ENCODE peak calls at places on chromosomes 1 and 21, in five cellular contexts. J is IMR-90, M is H1, T is A549, I is HepG2. W is an unnamed sample.

GRCh38 chr1:113940365-113941244 is 11.5 kb downstream of the HIPK1 start:
- DNase-seq in J (no peak), M (no peak), T (no peak), I (no peak), W (no peak)

GRCh38 chr21:42559326-42559725 is 45.7 kb downstream of the SLC37A1 start:
- DNase-seq in J (no peak), M (no peak), T (no peak), I (no peak), W (no peak)

GRCh38 chr1:156246762-156247459 is 945 bp downstream of the PAQR6 start:
- DNase-seq in J (no peak), M (peak), T (no peak), I (no peak), W (peak)

GRCh38 chr1:12424793-12425192 is 193.2 kb downstream of the DHRS3 start:
- DNase-seq in J (peak), M (no peak), T (no peak), I (no peak), W (no peak)

GRCh38 chr21:17775431-17776126 is 43.6 kb downstream of the C21orf91 start:
- DNase-seq in J (no peak), M (no peak), T (no peak), I (peak), W (no peak)

GRCh38 chr1:19682257-19682656 is 17.6 kb downstream of the HTR6 start:
- DNase-seq in J (peak), M (no peak), T (no peak), I (no peak), W (no peak)

GRCh38 chr1:55209247-55209646 is 5.9 kb downstream of the USP24 start:
- DNase-seq in J (no peak), M (no peak), T (no peak), I (no peak), W (peak)

GRCh38 chr1:184051485-184052193 is at the start of gene TSEN15:
- DNase-seq in J (peak), M (peak), T (peak), I (peak), W (peak)

GRCh38 chr21:15731243-15731613 is 1.4 kb downstream of the USP25 start:
- DNase-seq in J (no peak), M (no peak), T (peak), I (peak), W (peak)

GRCh38 chr21:31258073-31258472 is 86.0 kb downstream of the TIAM1 start:
- DNase-seq in J (no peak), M (no peak), T (no peak), I (no peak), W (no peak)

GRCh38 chr1:54309631-54310366 is 96.4 kb downstream of the SSBP3 start:
- DNase-seq in J (no peak), M (no peak), T (no peak), I (no peak), W (no peak)

GRCh38 chr1:83799474-83800085 is 199.4 kb downstream of the TTLL7 start:
- DNase-seq in J (no peak), M (no peak), T (no peak), I (no peak), W (no peak)

GRCh38 chr21:45021428-45022347 is 52.7 kb upstream of the ADARB1 start:
- DNase-seq in J (no peak), M (no peak), T (no peak), I (peak), W (no peak)

GRCh38 chr21:35963920-35964451 is 96.3 kb downstream of the SETD4 start:
- DNase-seq in J (peak), M (no peak), T (no peak), I (no peak), W (no peak)

GRCh38 chr1:186304982-186305949 is 69.8 kb downstream of the TPR start:
- DNase-seq in J (peak), M (no peak), T (peak), I (peak), W (peak)

GRCh38 chr1:233172201-233172600 is 123.3 kb downstream of the PCNX2 start:
- DNase-seq in J (peak), M (no peak), T (no peak), I (peak), W (peak)

GRCh38 chr1:244732846-244733450 is 80.0 kb downstream of the DESI2 start:
- DNase-seq in J (no peak), M (no peak), T (no peak), I (no peak), W (no peak)

GRCh38 chr1:164561007-164561406 is 2.0 kb downstream of the PBX1 start:
- DNase-seq in J (no peak), M (no peak), T (no peak), I (no peak), W (no peak)

GRCh38 chr1:246725191-246725590 is 982 bp downstream of the SCCPDH start:
- DNase-seq in J (no peak), M (no peak), T (peak), I (no peak), W (peak)

GRCh38 chr1:8374812-8375211 is 56.9 kb downstream of the SLC45A1 start:
- DNase-seq in J (peak), M (no peak), T (peak), I (peak), W (peak)

GRCh38 chr1:164675342-164675904 is 116.4 kb downstream of the PBX1 start:
- DNase-seq in J (peak), M (no peak), T (no peak), I (no peak), W (no peak)

GRCh38 chr1:23019851-23020625 is 770 bp downstream of the KDM1A start:
- DNase-seq in J (peak), M (no peak), T (peak), I (peak), W (peak)

GRCh38 chr1:200707116-200707515 is 31.6 kb upstream of the CAMSAP2 start:
- DNase-seq in J (no peak), M (no peak), T (no peak), I (no peak), W (no peak)

GRCh38 chr1:38018864-38019343 is 6.4 kb downstream of the UTP11 start:
- DNase-seq in J (peak), M (no peak), T (no peak), I (peak), W (no peak)

GRCh38 chr1:46809071-46809470 is 10.2 kb downstream of the CYP4B1 start:
- DNase-seq in J (no peak), M (no peak), T (no peak), I (no peak), W (no peak)

GRCh38 chr1:246782120-246782900 is 58.1 kb downstream of the SCCPDH start:
- DNase-seq in J (peak), M (no peak), T (no peak), I (peak), W (peak)

GRCh38 chr1:174874337-174875053 is 125.3 kb upstream of the CACYBP start:
- DNase-seq in J (no peak), M (no peak), T (no peak), I (no peak), W (no peak)

GRCh38 chr1:61637470-61637869 is 87.5 kb downstream of the TM2D1 start:
- DNase-seq in J (no peak), M (no peak), T (no peak), I (no peak), W (no peak)

GRCh38 chr1:61639937-61640336 is 85.0 kb downstream of the TM2D1 start:
- DNase-seq in J (no peak), M (no peak), T (no peak), I (no peak), W (no peak)

GRCh38 chr1:61636814-61637213 is 88.1 kb downstream of the TM2D1 start:
- DNase-seq in J (no peak), M (no peak), T (no peak), I (no peak), W (no peak)

GRCh38 chr1:61639218-61639617 is 85.7 kb downstream of the TM2D1 start:
- DNase-seq in J (no peak), M (no peak), T (no peak), I (no peak), W (no peak)

GRCh38 chr1:61638296-61638695 is 86.6 kb downstream of the TM2D1 start:
- DNase-seq in J (no peak), M (no peak), T (no peak), I (no peak), W (no peak)
- TF ChIP-seq MAFK in J (no peak), M (no peak), T (no peak), I (no peak), W (no peak)

GRCh38 chr1:234727018-234727757 is 117.2 kb upstream of the IRF2BP2 start:
- DNase-seq in J (peak), M (no peak), T (no peak), I (no peak), W (no peak)
- TF ChIP-seq MAFK in J (no peak), M (no peak), T (no peak), I (no peak), W (no peak)

GRCh38 chr1:60031116-60031515 is 42.5 kb downstream of the C1orf87 start:
- DNase-seq in J (no peak), M (no peak), T (no peak), I (no peak), W (no peak)
- TF ChIP-seq MAFK in J (no peak), M (no peak), T (no peak), I (no peak), W (no peak)

DNA sequence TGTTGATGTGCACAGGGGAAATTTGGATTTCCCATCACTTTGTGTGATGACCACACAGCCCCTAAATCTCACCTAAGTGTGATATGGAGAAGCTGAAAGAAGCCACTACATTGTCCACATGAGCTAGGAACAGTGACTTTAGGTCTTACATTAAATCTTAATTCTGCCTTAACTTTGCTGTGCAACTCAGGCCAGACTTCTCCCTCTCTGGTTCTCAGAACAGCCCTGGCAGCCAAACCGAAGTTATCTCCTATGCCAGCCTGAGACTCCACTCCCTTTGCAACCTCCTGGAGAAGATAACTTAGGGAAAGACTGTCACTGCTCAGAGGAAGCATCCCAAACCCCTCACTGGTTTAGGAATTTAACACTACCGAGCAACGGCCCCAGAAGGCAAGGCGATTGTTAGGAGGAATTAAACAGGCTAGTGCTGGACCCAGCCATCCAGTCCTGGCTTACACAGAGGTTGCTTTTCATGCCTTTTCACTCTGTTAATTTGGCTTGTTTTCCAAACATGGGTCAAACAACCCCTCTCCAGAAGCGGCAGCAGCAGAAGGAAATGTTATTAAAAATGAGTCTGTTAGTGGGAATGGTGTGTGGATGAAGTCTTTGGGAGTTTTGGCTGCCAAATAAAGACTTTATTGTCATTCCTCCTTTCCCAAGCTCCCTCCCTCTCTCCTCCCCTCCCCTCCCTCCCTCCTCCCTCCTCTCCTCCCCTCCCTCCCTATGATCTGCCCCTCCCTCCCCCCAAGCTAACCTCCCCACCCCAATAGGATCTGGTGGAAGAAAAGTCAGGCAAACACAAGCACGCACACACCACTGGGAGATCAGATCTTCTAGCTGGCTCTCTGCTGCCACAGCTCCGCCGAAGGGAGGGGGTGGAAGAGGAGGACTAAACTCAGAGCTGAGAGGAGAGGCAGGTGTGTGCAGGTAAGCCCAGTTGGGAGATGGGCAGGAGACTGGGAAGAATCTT is at the start of gene PRELP:
- DNase-seq in J (peak), M (no peak), T (no peak), I (no peak), W (no peak)
- TF ChIP-seq MAFK in J (no peak), M (no peak), T (no peak), I (no peak), W (no peak)

DNA sequence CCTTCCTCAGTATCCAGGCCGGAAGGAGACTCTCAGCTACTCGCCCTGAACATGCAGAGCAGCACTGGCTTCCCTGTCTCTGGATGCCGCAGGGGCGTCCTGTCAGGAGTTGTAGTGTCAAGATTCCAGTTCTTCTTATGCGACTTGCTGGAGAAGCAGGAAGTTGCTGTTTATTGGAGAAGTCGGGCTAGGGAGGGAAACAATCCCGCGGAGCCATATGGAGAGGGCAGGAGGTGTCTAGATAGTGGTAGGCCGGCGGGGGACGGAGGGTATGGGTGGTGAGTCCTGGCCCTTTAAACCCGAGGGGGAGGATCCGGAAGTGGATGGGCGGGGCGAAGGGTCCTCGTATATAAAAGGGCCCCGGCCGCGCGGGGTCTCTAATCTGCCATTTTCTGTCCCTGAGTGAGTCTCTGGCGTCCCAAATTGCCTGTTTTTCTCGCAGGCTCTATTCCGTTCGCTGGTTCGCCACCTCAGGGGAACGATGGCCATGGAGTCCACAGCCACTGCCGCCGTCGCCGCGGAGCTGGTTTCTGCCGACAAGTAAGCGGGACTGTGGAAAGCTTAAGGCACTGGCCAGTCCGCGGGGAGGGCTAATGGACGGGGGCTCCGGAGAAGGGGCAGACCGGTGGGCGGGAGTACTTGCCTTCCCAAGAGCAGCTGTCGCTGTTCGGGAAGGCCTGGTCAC is at the start of gene NASP:
- DNase-seq in J (peak), M (peak), T (peak), I (peak), W (peak)
- TF ChIP-seq MAFK in J (no peak), M (no peak), T (no peak), I (no peak), W (no peak)

DNA sequence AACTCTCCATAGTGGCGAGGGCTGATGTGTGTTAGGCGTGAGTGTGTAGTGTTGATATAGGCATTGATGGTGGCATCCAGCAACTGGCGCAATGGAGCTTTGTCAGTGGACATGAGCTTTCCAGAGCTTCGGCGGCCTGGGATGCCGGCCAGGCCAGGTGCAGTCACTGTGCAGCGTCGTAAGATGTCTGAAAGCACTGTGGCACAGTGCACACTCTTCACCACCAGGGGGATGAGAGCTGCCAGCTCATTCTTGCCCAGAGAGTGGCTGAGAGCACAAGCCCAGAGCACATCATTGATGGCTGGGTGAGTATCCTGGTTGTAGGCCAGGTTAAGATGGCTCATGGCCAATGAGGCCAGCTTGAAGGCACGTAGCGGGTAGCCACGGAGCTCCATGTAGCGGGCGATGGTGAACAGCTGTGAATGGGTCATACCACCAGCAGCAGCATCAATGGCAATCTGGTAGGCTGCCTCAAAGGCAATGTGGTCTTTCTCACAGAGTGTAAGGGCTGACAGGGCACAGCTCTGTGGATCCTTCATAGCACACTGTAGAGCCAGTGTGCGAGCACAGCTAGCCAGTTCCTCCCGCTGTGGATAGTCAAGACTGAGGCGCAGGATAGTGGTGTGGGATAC is 6.7 kb downstream of the UROD start:
- DNase-seq in J (peak), M (peak), T (peak), I (peak), W (peak)
- TF ChIP-seq MAFK in J (no peak), M (no peak), T (no peak), I (no peak), W (no peak)

GRCh38 chr1:228737613-228738012 is 2.3 kb downstream of the RHOU start:
- DNase-seq in J (no peak), M (no peak), T (no peak), I (no peak), W (no peak)

GRCh38 chr1:228734881-228735801 is at the start of gene RHOU:
- DNase-seq in J (peak), M (peak), T (peak), I (peak), W (no peak)

GRCh38 chr1:228733576-228733975 is 1.7 kb upstream of the RHOU start:
- DNase-seq in J (no peak), M (no peak), T (no peak), I (no peak), W (no peak)

GRCh38 chr1:228736844-228737415 is 1.7 kb downstream of the RHOU start:
- DNase-seq in J (no peak), M (no peak), T (no peak), I (no peak), W (no peak)

DNA sequence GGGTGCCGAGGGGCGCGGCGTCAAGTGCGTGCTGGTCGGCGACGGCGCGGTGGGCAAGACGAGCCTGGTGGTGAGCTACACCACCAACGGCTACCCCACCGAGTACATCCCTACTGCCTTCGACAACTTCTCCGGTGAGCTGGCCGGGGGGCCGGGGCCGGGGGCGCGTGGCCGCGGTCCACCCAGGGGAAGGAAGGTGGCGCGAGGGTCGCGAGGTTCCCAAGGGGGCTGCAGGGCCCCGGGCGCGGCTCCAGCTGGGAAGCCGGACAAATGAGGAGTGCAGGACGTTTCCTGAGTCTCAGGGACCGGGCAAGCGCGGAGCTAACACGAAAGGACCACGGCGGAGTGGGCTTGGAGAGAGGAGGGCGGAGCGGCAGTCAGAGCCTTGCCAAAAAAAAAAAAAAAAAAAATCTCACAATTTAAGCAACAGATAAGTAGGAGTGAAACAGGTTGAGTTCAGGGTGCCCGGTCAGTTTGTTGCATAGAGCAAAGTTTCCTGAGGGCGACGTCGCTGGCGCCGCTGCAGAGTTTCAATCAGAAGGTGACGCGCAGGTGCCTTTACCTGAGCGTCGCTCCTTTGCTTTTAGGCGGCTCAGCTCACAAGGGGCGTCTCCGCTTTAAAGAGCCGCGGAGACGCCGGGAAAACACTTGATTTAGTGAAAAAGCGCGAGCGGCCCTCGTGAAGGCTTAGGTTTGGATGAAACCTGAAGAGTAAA is 750 bp downstream of the RHOU start:
- DNase-seq in J (peak), M (peak), T (peak), I (no peak), W (no peak)
- TF ChIP-seq MAFK in J (no peak), M (no peak), T (no peak), I (no peak), W (no peak)

GRCh38 chr21:32523463-32523862 is 61.9 kb downstream of the TCP10L start:
- DNase-seq in J (no peak), M (no peak), T (no peak), I (no peak), W (no peak)

GRCh38 chr21:32520885-32521735 is 64.2 kb downstream of the TCP10L start:
- DNase-seq in J (peak), M (no peak), T (no peak), I (no peak), W (no peak)

GRCh38 chr21:32525282-32525681 is 60.0 kb downstream of the TCP10L start:
- DNase-seq in J (no peak), M (no peak), T (no peak), I (no peak), W (no peak)

GRCh38 chr21:32521736-32522360 is 63.5 kb downstream of the TCP10L start:
- DNase-seq in J (no peak), M (no peak), T (no peak), I (no peak), W (no peak)

DNA sequence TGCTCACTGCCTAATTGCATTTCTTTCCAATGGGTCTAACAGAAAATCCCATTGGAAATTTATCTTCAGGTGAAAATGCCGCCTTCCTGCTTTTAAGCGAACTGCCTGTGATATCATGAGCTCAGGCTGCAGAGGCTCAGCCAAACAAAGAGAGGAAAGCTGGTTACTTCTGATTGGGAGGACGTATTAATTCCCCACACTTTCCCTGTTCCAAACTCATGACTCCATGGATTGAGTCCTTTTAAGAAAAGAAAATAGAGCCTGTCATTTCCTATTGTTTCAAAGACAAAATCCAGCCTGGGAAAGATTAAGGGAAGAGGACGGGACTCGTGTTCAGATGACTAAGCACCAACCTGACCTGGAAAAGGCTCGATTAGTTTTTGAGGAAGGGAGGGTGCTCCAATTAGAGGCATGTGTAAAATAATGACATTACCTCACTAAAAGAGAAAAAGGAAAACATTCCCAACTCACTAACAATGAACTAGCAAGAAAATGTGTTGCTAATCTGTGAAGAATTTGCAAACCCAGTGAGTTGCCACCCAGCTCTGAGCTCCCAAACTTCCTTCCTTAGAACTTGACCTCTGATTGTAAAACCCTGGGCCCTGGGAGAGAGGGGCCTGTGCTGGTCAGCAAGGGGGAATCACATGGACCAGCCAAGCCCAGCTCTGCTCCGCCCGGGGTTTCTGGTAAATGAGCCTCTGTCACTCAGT is 61.2 kb downstream of the TCP10L start:
- DNase-seq in J (peak), M (no peak), T (no peak), I (no peak), W (no peak)
- TF ChIP-seq MAFK in J (peak), M (no peak), T (no peak), I (no peak), W (no peak)

W was measured in K562.